ENCODE peak calls at places on chromosome 22, in ten cellular contexts. One of them, this sample, is unnamed.

GRCh38 chr22:25658641-25659040 is 83.3 kb upstream of the MYO18B start:
- DNase-seq in body of pancreas: no peak
- DNase-seq in IMR-90: no peak
- DNase-seq in pancreas: no peak
- DNase-seq in neural progenitor cell: no peak
- DNase-seq in BE2C: no peak
- DNase-seq in mucosa of descending colon: no peak
- DNase-seq in endothelial cell of umbilical vein: no peak
- DNase-seq in iPS DF 6.9: no peak
- DNase-seq in right cardiac atrium: no peak
- DNase-seq in this sample: no peak

GRCh38 chr22:17570851-17571631 is 7.7 kb downstream of the SLC25A18 start:
- DNase-seq in body of pancreas: peak; percentile 52
- DNase-seq in IMR-90: peak; percentile 83
- DNase-seq in pancreas: no peak
- DNase-seq in neural progenitor cell: no peak
- DNase-seq in BE2C: no peak
- DNase-seq in mucosa of descending colon: peak; percentile 46
- DNase-seq in endothelial cell of umbilical vein: no peak
- DNase-seq in iPS DF 6.9: no peak
- DNase-seq in right cardiac atrium: peak; percentile 93
- DNase-seq in this sample: no peak

GRCh38 chr22:39246690-39247332 is 2.0 kb upstream of the PDGFB start:
- DNase-seq in body of pancreas: no peak
- DNase-seq in IMR-90: no peak
- DNase-seq in pancreas: no peak
- DNase-seq in neural progenitor cell: no peak
- DNase-seq in BE2C: no peak
- DNase-seq in mucosa of descending colon: no peak
- DNase-seq in endothelial cell of umbilical vein: no peak
- DNase-seq in iPS DF 6.9: no peak
- DNase-seq in right cardiac atrium: no peak
- DNase-seq in this sample: no peak

GRCh38 chr22:27377501-27377900 is 424.1 kb downstream of the MN1 start:
- DNase-seq in body of pancreas: peak; percentile 77
- DNase-seq in IMR-90: no peak
- DNase-seq in pancreas: peak; percentile 77
- DNase-seq in neural progenitor cell: no peak
- DNase-seq in BE2C: no peak
- DNase-seq in mucosa of descending colon: no peak
- DNase-seq in endothelial cell of umbilical vein: no peak
- DNase-seq in iPS DF 6.9: no peak
- DNase-seq in right cardiac atrium: no peak
- DNase-seq in this sample: no peak

GRCh38 chr22:25781801-25782200 is 39.8 kb downstream of the MYO18B start:
- DNase-seq in body of pancreas: no peak
- DNase-seq in IMR-90: no peak
- DNase-seq in pancreas: no peak
- DNase-seq in neural progenitor cell: no peak
- DNase-seq in BE2C: no peak
- DNase-seq in mucosa of descending colon: no peak
- DNase-seq in endothelial cell of umbilical vein: no peak
- DNase-seq in iPS DF 6.9: no peak
- DNase-seq in right cardiac atrium: no peak
- DNase-seq in this sample: no peak

GRCh38 chr22:23036684-23037428 is 33.5 kb upstream of the GNAZ start:
- DNase-seq in body of pancreas: no peak
- DNase-seq in IMR-90: peak; percentile 41
- DNase-seq in pancreas: no peak
- DNase-seq in neural progenitor cell: no peak
- DNase-seq in BE2C: no peak
- DNase-seq in mucosa of descending colon: no peak
- DNase-seq in endothelial cell of umbilical vein: peak; percentile 20
- DNase-seq in iPS DF 6.9: no peak
- DNase-seq in right cardiac atrium: no peak
- DNase-seq in this sample: no peak

GRCh38 chr22:25624486-25624885 is 60.0 kb downstream of the GRK3 start:
- DNase-seq in body of pancreas: no peak
- DNase-seq in IMR-90: no peak
- DNase-seq in pancreas: no peak
- DNase-seq in neural progenitor cell: no peak
- DNase-seq in BE2C: no peak
- DNase-seq in mucosa of descending colon: no peak
- DNase-seq in endothelial cell of umbilical vein: no peak
- DNase-seq in iPS DF 6.9: no peak
- DNase-seq in right cardiac atrium: no peak
- DNase-seq in this sample: no peak

GRCh38 chr22:17707526-17707925 is 66.7 kb downstream of the BID start:
- DNase-seq in body of pancreas: no peak
- DNase-seq in IMR-90: no peak
- DNase-seq in pancreas: no peak
- DNase-seq in neural progenitor cell: no peak
- DNase-seq in BE2C: no peak
- DNase-seq in mucosa of descending colon: no peak
- DNase-seq in endothelial cell of umbilical vein: peak; percentile 67
- DNase-seq in iPS DF 6.9: no peak
- DNase-seq in right cardiac atrium: no peak
- DNase-seq in this sample: no peak

GRCh38 chr22:23218867-23219251 is 38.5 kb downstream of the BCR start:
- DNase-seq in body of pancreas: peak; percentile 34
- DNase-seq in IMR-90: peak; percentile 62
- DNase-seq in pancreas: peak; percentile 79
- DNase-seq in neural progenitor cell: peak; percentile 81
- DNase-seq in BE2C: no peak
- DNase-seq in mucosa of descending colon: peak; percentile 69
- DNase-seq in endothelial cell of umbilical vein: peak; percentile 95
- DNase-seq in iPS DF 6.9: no peak
- DNase-seq in right cardiac atrium: peak; percentile 75
- DNase-seq in this sample: peak; percentile 23

DNA sequence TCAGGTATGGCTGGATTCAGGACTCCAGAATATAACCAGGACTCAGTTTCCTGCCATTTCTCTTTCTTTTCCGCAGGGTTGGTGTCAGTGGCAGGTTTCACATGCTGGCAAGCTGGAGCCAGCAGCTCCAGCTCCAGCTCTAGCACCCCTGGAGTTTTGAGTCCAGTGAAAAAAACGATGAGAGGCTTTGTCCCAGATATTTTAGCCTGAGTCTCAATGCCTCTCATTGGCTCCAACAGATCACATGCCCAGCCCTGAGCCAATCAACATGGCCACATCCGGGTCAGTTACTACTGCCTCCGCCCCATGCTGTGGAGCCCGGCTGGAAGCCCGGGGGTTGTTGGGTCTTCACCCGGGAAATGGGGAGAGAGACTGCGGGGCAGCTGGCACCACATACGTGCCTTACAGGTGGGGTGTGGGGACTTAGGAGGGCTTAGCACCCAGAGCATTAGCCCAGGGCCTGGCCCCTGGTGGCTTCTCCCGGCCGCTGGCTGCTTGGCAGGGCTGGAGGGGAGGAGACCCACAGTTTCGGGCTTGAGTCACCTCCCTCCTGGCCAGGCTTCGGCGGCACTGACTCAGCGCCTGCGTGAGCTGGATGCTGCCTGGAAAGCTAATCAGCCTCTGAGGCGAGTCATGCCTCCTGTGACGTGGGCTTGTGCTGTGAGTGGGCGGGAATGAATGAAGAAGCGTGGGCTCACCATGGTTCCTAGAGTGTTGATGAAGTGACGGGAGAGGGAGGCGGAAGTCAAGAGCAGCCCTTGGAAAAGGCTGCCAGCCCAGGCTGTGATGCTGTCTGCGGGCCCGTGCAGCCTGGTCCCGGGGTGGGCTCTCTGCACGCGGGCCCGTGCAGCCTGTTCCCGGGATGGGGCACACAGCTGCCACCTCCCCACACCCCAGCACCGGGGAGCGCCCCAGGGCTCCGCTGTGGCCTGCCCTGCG is 15.3 kb upstream of the MRTFA start:
- DNase-seq in body of pancreas: peak; percentile 77
- DNase-seq in IMR-90: peak; percentile 100
- DNase-seq in pancreas: peak; percentile 91
- DNase-seq in neural progenitor cell: peak; percentile 69
- DNase-seq in BE2C: peak; percentile 94
- DNase-seq in mucosa of descending colon: peak; percentile 79
- DNase-seq in endothelial cell of umbilical vein: peak; percentile 98
- DNase-seq in iPS DF 6.9: no peak
- DNase-seq in right cardiac atrium: peak; percentile 98
- DNase-seq in this sample: peak; percentile 62
- H3K4me3 ChIP-seq in body of pancreas: no peak overlapping the region
- H3K4me3 ChIP-seq in IMR-90: peak overlapping the region; percentile 59
- H3K4me3 ChIP-seq in pancreas: no peak overlapping the region
- H3K4me3 ChIP-seq in neural progenitor cell: peak overlapping the region; percentile 25
- H3K4me3 ChIP-seq in BE2C: peak overlapping the region; percentile 84
- H3K4me3 ChIP-seq in mucosa of descending colon: no peak overlapping the region
- H3K4me3 ChIP-seq in endothelial cell of umbilical vein: peak overlapping the region; percentile 64
- H3K4me3 ChIP-seq in iPS DF 6.9: no peak overlapping the region
- H3K4me3 ChIP-seq in right cardiac atrium: peak overlapping the region; percentile 59
- H3K4me3 ChIP-seq in this sample: peak overlapping the region; percentile 55

GRCh38 chr22:36362077-36362476 is 25.7 kb downstream of the MYH9 start:
- DNase-seq in body of pancreas: no peak
- DNase-seq in IMR-90: no peak
- DNase-seq in pancreas: no peak
- DNase-seq in neural progenitor cell: no peak
- DNase-seq in BE2C: no peak
- DNase-seq in mucosa of descending colon: no peak
- DNase-seq in endothelial cell of umbilical vein: no peak
- DNase-seq in iPS DF 6.9: no peak
- DNase-seq in right cardiac atrium: no peak
- DNase-seq in this sample: no peak
- H3K4me1 ChIP-seq in body of pancreas: peaks cover 98% of the 10 kb centered on the region
- H3K4me1 ChIP-seq in IMR-90: peaks cover 69% of the 10 kb centered on the region
- H3K4me1 ChIP-seq in pancreas: peaks cover 85% of the 10 kb centered on the region
- H3K4me1 ChIP-seq in neural progenitor cell: peaks cover 70% of the 10 kb centered on the region
- H3K4me1 ChIP-seq in BE2C: no peaks in the 10 kb centered on the region
- H3K4me1 ChIP-seq in mucosa of descending colon: peaks cover 91% of the 10 kb centered on the region
- H3K4me1 ChIP-seq in endothelial cell of umbilical vein: peaks cover 90% of the 10 kb centered on the region
- H3K4me1 ChIP-seq in iPS DF 6.9: peaks cover 18% of the 10 kb centered on the region
- H3K4me1 ChIP-seq in right cardiac atrium: peaks cover 66% of the 10 kb centered on the region
- H3K4me1 ChIP-seq in this sample: peaks cover 99% of the 10 kb centered on the region

GRCh38 chr22:31040542-31041398 is 40.3 kb upstream of the SMTN start:
- DNase-seq in body of pancreas: no peak
- DNase-seq in IMR-90: no peak
- DNase-seq in pancreas: no peak
- DNase-seq in neural progenitor cell: no peak
- DNase-seq in BE2C: no peak
- DNase-seq in mucosa of descending colon: no peak
- DNase-seq in endothelial cell of umbilical vein: no peak
- DNase-seq in iPS DF 6.9: no peak
- DNase-seq in right cardiac atrium: no peak
- DNase-seq in this sample: no peak

GRCh38 chr22:31039393-31039792 is 41.7 kb upstream of the SMTN start:
- DNase-seq in body of pancreas: no peak
- DNase-seq in IMR-90: peak; percentile 80
- DNase-seq in pancreas: no peak
- DNase-seq in neural progenitor cell: no peak
- DNase-seq in BE2C: no peak
- DNase-seq in mucosa of descending colon: no peak
- DNase-seq in endothelial cell of umbilical vein: no peak
- DNase-seq in iPS DF 6.9: no peak
- DNase-seq in right cardiac atrium: peak; percentile 54
- DNase-seq in this sample: no peak

GRCh38 chr22:31038686-31039085 is 42.4 kb upstream of the SMTN start:
- DNase-seq in body of pancreas: no peak
- DNase-seq in IMR-90: no peak
- DNase-seq in pancreas: no peak
- DNase-seq in neural progenitor cell: no peak
- DNase-seq in BE2C: no peak
- DNase-seq in mucosa of descending colon: no peak
- DNase-seq in endothelial cell of umbilical vein: no peak
- DNase-seq in iPS DF 6.9: no peak
- DNase-seq in right cardiac atrium: no peak
- DNase-seq in this sample: no peak

DNA sequence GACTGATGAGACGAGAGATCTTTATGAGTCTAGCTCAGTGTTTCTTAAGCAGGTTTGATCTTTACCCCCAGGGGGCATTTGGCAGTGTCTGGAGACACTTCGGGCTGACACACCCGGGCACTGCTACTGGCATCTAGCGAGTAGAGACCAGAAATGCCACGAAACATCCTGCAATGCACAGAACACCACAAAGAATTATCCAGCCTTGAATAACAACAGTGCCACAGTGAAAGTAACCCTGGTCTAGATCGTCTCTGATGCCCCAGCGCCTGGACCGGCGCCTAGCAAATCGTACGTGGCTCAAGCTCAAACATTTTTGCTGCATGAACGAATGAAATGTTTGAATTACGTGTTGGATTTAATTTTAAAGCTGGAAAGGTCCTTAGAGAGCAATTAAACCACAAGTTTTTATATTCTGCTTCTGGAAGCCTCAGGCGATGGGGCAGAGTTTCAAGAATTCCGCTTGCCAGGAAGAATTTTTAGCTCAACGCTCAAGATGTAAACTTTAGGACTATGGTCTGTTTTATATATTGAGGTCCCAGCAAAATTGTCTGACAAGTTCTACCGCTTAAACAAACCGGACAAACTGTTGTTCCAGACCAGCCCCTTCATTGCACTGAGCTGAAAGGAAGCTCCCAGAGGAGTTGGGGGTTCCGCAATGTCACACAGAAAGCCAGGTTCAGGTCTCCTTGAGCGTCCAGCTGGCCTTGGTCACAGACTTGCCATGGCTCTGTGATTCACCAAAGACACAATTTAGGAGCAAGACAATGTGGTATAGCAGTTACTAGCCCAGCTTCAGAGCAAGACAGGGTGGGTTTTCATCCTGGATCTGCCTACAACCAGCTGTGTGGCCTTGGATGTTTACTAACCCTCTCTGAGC is 44.2 kb upstream of the SMTN start:
- DNase-seq in body of pancreas: no peak
- DNase-seq in IMR-90: peak; percentile 53
- DNase-seq in pancreas: no peak
- DNase-seq in neural progenitor cell: no peak
- DNase-seq in BE2C: peak; percentile 13
- DNase-seq in mucosa of descending colon: peak; percentile 50
- DNase-seq in endothelial cell of umbilical vein: no peak
- DNase-seq in iPS DF 6.9: no peak
- DNase-seq in right cardiac atrium: peak; percentile 50
- DNase-seq in this sample: no peak
- H3K4me3 ChIP-seq in body of pancreas: no peak overlapping the region
- H3K4me3 ChIP-seq in IMR-90: peak overlapping the region; percentile 13
- H3K4me3 ChIP-seq in pancreas: no peak overlapping the region
- H3K4me3 ChIP-seq in neural progenitor cell: no peak overlapping the region
- H3K4me3 ChIP-seq in BE2C: no peak overlapping the region
- H3K4me3 ChIP-seq in mucosa of descending colon: no peak overlapping the region
- H3K4me3 ChIP-seq in endothelial cell of umbilical vein: no peak overlapping the region
- H3K4me3 ChIP-seq in iPS DF 6.9: no peak overlapping the region
- H3K4me3 ChIP-seq in right cardiac atrium: no peak overlapping the region
- H3K4me3 ChIP-seq in this sample: no peak overlapping the region

DNA sequence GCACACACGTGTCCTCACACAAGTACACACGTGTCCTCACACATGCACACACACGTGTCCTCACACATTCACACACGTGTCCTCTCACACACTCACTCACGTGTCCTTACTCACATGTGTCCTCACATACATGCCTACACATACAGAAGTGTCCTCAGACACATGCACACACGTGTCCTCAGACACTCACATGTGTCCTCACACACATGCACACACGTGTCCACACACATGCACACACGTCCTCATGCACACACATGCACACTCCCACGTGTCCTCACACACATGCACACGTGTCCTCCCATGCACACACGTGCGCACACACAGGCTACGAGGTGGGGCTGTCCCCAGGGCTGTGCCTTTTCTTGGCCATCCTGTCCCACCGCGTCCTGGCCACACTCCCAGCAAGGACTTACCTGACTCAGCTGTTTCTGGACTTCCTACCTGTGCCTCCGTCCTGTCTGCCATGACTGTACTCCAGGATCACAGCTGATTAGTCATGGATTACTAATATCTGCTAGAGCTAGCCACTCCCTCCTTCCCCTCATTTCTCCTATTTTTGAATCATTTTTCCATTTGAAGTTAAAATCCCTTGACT is 990.2 kb downstream of the BRD1 start:
- DNase-seq in body of pancreas: no peak
- DNase-seq in IMR-90: no peak
- DNase-seq in pancreas: no peak
- DNase-seq in neural progenitor cell: no peak
- DNase-seq in BE2C: no peak
- DNase-seq in mucosa of descending colon: no peak
- DNase-seq in endothelial cell of umbilical vein: no peak
- DNase-seq in iPS DF 6.9: no peak
- DNase-seq in right cardiac atrium: no peak
- DNase-seq in this sample: no peak
- H3K4me1 ChIP-seq in body of pancreas: no peaks in the 10 kb centered on the region
- H3K4me1 ChIP-seq in IMR-90: no peaks in the 10 kb centered on the region
- H3K4me1 ChIP-seq in pancreas: no peaks in the 10 kb centered on the region
- H3K4me1 ChIP-seq in neural progenitor cell: peaks cover 10% of the 10 kb centered on the region
- H3K4me1 ChIP-seq in BE2C: no peaks in the 10 kb centered on the region
- H3K4me1 ChIP-seq in mucosa of descending colon: no peaks in the 10 kb centered on the region
- H3K4me1 ChIP-seq in endothelial cell of umbilical vein: no peaks in the 10 kb centered on the region
- H3K4me1 ChIP-seq in iPS DF 6.9: no peaks in the 10 kb centered on the region
- H3K4me1 ChIP-seq in right cardiac atrium: no peaks in the 10 kb centered on the region
- H3K4me1 ChIP-seq in this sample: no peaks in the 10 kb centered on the region